ENCODE peak calls at places on chromosome X, in nine cellular contexts. Z is breast epithelium, J is HL-60, V is H1, P is Panc1, M is GM23338, Q is SK-N-SH, G is HCT116, A is endothelial cell of umbilical vein. W is an unnamed sample. For H3K27me3, the result is how much of the 10 kb centered on the place peaks cover.

GRCh38 chrX:31580726-31581125 is 508.9 kb upstream of the FTHL17 start:
- DNase-seq in J (no peak), Z (no peak), G (no peak), M (peak), A (peak), Q (no peak), P (no peak), V (no peak), W (no peak)

GRCh38 chrX:43679778-43680177 is 23.7 kb downstream of the MAOA start:
- DNase-seq in G (no peak), P (no peak), Q (no peak), Z (no peak), J (no peak), M (no peak), A (peak), V (no peak), W (no peak)

GRCh38 chrX:116749943-116750342 is 287.2 kb upstream of the CT83 start:
- DNase-seq in P (no peak), J (no peak), M (no peak), V (no peak), G (no peak), Z (no peak), A (no peak), Q (no peak), W (peak)

GRCh38 chrX:105323951-105324350 is 103.5 kb upstream of the TEX13A start:
- DNase-seq in Q (no peak), P (no peak), M (no peak), Z (no peak), V (no peak), J (no peak), A (no peak), G (no peak), W (no peak)

GRCh38 chrX:115632455-115632854 is 71.5 kb downstream of the PLS3 start:
- DNase-seq in Z (no peak), A (no peak), Q (no peak), J (no peak), V (no peak), M (no peak), P (no peak), G (no peak), W (no peak)

GRCh38 chrX:9923357-9923756 is 43.8 kb upstream of the CLDN34 start:
- DNase-seq in P (no peak), Q (no peak), Z (no peak), A (peak), G (no peak), M (no peak), V (no peak), J (no peak), W (no peak)

GRCh38 chrX:115311666-115312065 is 22.2 kb downstream of the LUZP4 start:
- DNase-seq in G (no peak), V (peak), A (no peak), M (peak), P (no peak), Z (no peak), J (no peak), Q (peak), W (no peak)

GRCh38 chrX:121570072-121570841 is 522.8 kb downstream of the GLUD2 start:
- DNase-seq in J (no peak), P (no peak), Z (no peak), A (no peak), M (no peak), V (no peak), Q (no peak), G (no peak), W (no peak)

GRCh38 chrX:110280954-110281353 is 36.9 kb downstream of the AMMECR1 start:
- DNase-seq in P (no peak), J (no peak), M (no peak), Q (no peak), Z (no peak), G (no peak), A (no peak), V (no peak), W (no peak)

GRCh38 chrX:34653811-34654210 is 3.3 kb downstream of the TMEM47 start:
- DNase-seq in G (no peak), Q (no peak), V (no peak), M (no peak), A (peak), P (no peak), J (no peak), Z (no peak), W (no peak)

GRCh38 chrX:9327747-9328145 is 137.1 kb upstream of the TBL1X start:
- DNase-seq in M (no peak), G (no peak), A (no peak), P (no peak), J (no peak), Q (no peak), Z (no peak), V (no peak), W (no peak)

GRCh38 chrX:10314530-10315104 is 157.8 kb downstream of the CLCN4 start:
- DNase-seq in Z (no peak), P (no peak), A (no peak), J (no peak), M (no peak), V (no peak), G (no peak), Q (no peak), W (no peak)

GRCh38 chrX:37825225-37825842 is 22.0 kb downstream of the DYNLT3 start:
- DNase-seq in J (peak), A (peak), V (peak), Q (peak), P (no peak), M (peak), G (peak), Z (no peak), W (peak)

GRCh38 chrX:136933617-136934145 is 53.2 kb upstream of the RBMX start:
- DNase-seq in G (no peak), M (no peak), V (no peak), Z (no peak), Q (no peak), J (no peak), P (no peak), A (peak), W (no peak)

GRCh38 chrX:17801431-17801830 is 59.7 kb downstream of the RAI2 start:
- DNase-seq in Z (no peak), P (no peak), G (no peak), J (no peak), Q (no peak), A (no peak), V (no peak), M (no peak), W (no peak)

GRCh38 chrX:10922158-10922557 is 189.0 kb upstream of the HCCS start:
- DNase-seq in Z (no peak), Q (no peak), J (no peak), P (no peak), V (no peak), M (no peak), A (peak), G (no peak), W (no peak)

GRCh38 chrX:56763556-56764152 is 34.6 kb downstream of the NBDY start:
- DNase-seq in V (peak), A (no peak), Q (peak), Z (no peak), J (peak), G (no peak), M (peak), P (no peak), W (no peak)

GRCh38 chrX:74458738-74459137 is 37.4 kb downstream of the SLC16A2 start:
- DNase-seq in G (no peak), Z (no peak), J (no peak), M (peak), P (peak), A (peak), V (no peak), Q (no peak), W (no peak)

GRCh38 chrX:129077384-129077783 is 445.9 kb downstream of the SMARCA1 start:
- DNase-seq in Q (no peak), Z (no peak), J (no peak), M (no peak), P (no peak), V (no peak), G (no peak), A (no peak), W (no peak)
- TF ChIP-seq POLR2AphosphoS5 in Q (no peak), Z (no peak), J (no peak), M (no peak), P (no peak), V (no peak), G (no peak), A (no peak), W (no peak)

GRCh38 chrX:131595120-131595519 is 51.2 kb downstream of the OR13H1 start:
- DNase-seq in A (no peak), Z (no peak), V (no peak), P (no peak), Q (no peak), J (no peak), M (no peak), G (no peak), W (no peak)
- H3K27me3 ChIP-seq in A (under half), Z (under half), V (under half), P (under half), Q (under half), J (under half), M (under half), G (under half), W (under half)

DNA sequence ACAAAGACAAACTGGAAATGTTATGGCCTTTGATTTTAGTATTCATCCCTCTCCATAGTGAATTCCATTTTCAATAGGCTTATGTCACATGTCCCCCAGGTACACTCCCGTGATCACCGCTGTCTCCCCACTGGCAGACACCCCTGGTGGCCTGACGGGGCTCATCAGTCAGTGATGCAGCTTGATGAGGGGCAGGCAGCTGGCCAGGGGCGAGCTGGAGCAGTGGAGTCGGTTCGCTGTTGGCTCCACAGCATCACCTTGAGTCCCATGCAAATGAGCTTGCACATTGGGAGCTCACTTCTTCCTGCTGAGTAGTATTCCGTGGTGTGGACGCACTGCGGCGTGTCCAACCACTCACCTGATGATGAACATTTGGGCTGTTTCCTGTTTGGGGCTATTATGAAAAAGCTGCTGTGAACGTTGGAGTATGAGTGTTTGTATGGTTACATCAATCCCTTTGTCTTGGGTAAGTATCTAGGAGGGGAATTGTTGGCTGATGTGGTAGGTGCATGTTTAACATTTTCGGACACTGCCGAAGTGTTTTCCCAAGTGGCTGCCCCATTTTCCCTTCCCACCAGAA is 5.2 kb downstream of the TREX2 start:
- DNase-seq in Q (no peak), P (no peak), V (no peak), J (no peak), Z (no peak), G (no peak), A (no peak), M (no peak), W (no peak)
- TF ChIP-seq POLR2AphosphoS5 in Q (no peak), P (no peak), V (no peak), J (no peak), Z (no peak), G (no peak), A (no peak), M (no peak), W (no peak)

GRCh38 chrX:153836921-153837320 is 6.6 kb upstream of the PDZD4 start:
- DNase-seq in V (no peak), M (no peak), G (no peak), P (no peak), Q (no peak), Z (no peak), A (no peak), J (no peak), W (no peak)
- H3K27me3 ChIP-seq in V (under half), M (under half), G (under half), P (under half), Q (half or more), Z (under half), A (under half), J (under half), W (under half)

GRCh38 chrX:108468486-108468885 is 28.8 kb downstream of the COL4A5 start:
- DNase-seq in J (no peak), Q (no peak), Z (no peak), P (no peak), A (no peak), G (no peak), V (no peak), M (no peak), W (no peak)

DNA sequence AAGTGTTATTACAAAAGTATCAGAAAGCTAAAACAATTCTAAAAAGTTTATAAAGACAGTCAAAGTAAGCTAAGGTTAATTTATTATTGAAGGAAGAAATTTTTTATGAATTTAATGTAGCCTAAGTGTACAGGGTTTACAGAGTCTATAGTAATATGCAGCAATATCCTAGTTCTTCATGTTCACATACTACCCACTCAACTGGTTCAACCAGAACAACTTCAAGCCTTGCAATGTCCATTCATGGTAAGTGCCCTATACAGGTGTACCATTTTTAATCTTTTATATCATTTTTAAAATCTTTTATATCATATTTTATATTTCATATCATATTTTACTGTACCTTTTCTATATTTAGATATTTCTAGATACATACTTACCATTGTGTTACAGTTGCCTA is 34.3 kb downstream of the COL4A5 start:
- DNase-seq in A (no peak), V (no peak), Q (no peak), P (no peak), M (no peak), Z (no peak), J (no peak), G (no peak), W (no peak)
- TF ChIP-seq POLR2AphosphoS5 in A (no peak), V (no peak), Q (no peak), P (no peak), M (no peak), Z (no peak), J (no peak), G (no peak), W (no peak)

GRCh38 chrX:623268-623598 is 7.4 kb upstream of the SHOX start:
- DNase-seq in M (no peak), G (no peak), Z (no peak), V (no peak), Q (no peak), J (no peak), P (no peak), A (no peak), W (no peak)
- H3K27me3 ChIP-seq in M (half or more), G (under half), Z (under half), V (half or more), Q (under half), J (under half), P (under half), A (under half), W (under half)

DNA sequence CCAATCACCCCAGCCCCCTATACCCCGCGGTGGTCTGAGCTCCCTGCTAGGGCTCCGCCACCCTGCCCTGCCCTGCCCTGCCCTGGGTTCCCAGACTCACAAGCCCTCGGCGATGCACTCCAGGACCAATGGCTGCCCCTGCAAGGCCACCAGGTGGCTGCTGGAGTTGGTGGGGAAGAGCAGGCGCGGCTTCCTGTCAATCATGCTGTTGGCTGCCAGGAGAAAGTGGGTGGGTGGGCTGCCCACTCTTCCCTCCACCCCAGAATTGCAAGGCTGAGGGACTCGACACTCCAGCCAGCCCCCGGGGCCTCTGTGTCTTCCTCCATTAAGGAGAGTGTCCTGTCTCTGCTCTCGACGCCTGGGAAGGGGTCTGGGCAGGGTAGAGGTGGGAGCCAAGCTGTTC is 15.7 kb downstream of the L1CAM start:
- DNase-seq in A (no peak), Z (no peak), V (no peak), Q (no peak), P (no peak), M (no peak), J (no peak), G (no peak), W (no peak)
- TF ChIP-seq POLR2AphosphoS5 in A (no peak), Z (no peak), V (no peak), Q (no peak), P (no peak), M (no peak), J (no peak), G (no peak), W (no peak)

GRCh38 chrX:139199945-139200344 is 330.6 kb upstream of the F9 start:
- DNase-seq in P (no peak), Z (no peak), A (no peak), Q (no peak), J (no peak), V (no peak), M (no peak), G (no peak), W (no peak)
- H3K27me3 ChIP-seq in P (under half), Z (under half), A (under half), Q (under half), J (under half), V (under half), M (half or more), G (under half), W (under half)

GRCh38 chrX:41348551-41348950 is 14.6 kb downstream of the DDX3X start:
- DNase-seq in A (no peak), M (no peak), Q (no peak), V (no peak), G (no peak), Z (no peak), J (no peak), P (no peak), W (no peak)
- TF ChIP-seq POLR2AphosphoS5 in A (no peak), M (no peak), Q (no peak), V (peak), G (no peak), Z (no peak), J (no peak), P (no peak), W (no peak)